ENCODE peak calls at places on chromosome 2, in nine cellular contexts. V is EL, S is RCC 7860, D is Caki2, B is MV-4-11, K is left ventricle myocardium superior, Z is NCI-H510A treated with DMSO at 0.1 percent for 48 hours, T is K562, J is RWPE1. G is an unnamed sample.

GRCh38 chr2:189829092-189829843 is 45.0 kb downstream of the PMS1 start:
- DNase-seq in V (peak; percentile 13), S (no peak), D (no peak), B (no peak), K (no peak), Z (no peak), T (no peak), J (no peak), G (no peak)

GRCh38 chr2:157032019-157032418 is 225.5 kb upstream of the GALNT5 start:
- DNase-seq in V (peak; percentile 91), S (peak; percentile 76), D (peak; percentile 16), B (no peak), K (no peak), Z (no peak), T (no peak), J (peak; percentile 82), G (no peak)

GRCh38 chr2:199581935-199582336 is 124.2 kb upstream of the SATB2 start:
- DNase-seq in V (peak; percentile 20), S (no peak), D (no peak), B (no peak), K (no peak), Z (no peak), T (no peak), J (no peak), G (no peak)

GRCh38 chr2:31598694-31599093 is 18.0 kb upstream of the SRD5A2 start:
- DNase-seq in V (no peak), S (no peak), D (no peak), B (no peak), K (no peak), Z (no peak), T (no peak), J (no peak), G (no peak)

GRCh38 chr2:186868344-186868743 is 19.4 kb upstream of the ZSWIM2 start:
- DNase-seq in V (no peak), S (no peak), D (no peak), B (no peak), K (no peak), Z (no peak), T (no peak), J (no peak), G (no peak)

GRCh38 chr2:36376319-36376765 is 20.8 kb downstream of the CRIM1 start:
- DNase-seq in V (peak; percentile 64), S (peak; percentile 29), D (no peak), B (no peak), K (peak; percentile 86), Z (peak; percentile 85), T (no peak), J (no peak), G (peak; percentile 81)

GRCh38 chr2:173823540-173823939 is 141.6 kb downstream of the SP3 start:
- DNase-seq in V (no peak), S (no peak), D (no peak), B (no peak), K (no peak), Z (no peak), T (no peak), J (no peak), G (no peak)

GRCh38 chr2:38619458-38620164 is 16.9 kb upstream of the HNRNPLL start:
- DNase-seq in V (peak; percentile 43), S (no peak), D (no peak), B (peak; percentile 99), K (no peak), Z (no peak), T (no peak), J (no peak), G (no peak)

GRCh38 chr2:189091253-189091652 is 88.3 kb downstream of the COL5A2 start:
- DNase-seq in V (no peak), S (no peak), D (no peak), B (no peak), K (no peak), Z (no peak), T (no peak), J (no peak), G (no peak)

GRCh38 chr2:207041753-207042152 is 102.4 kb downstream of the CPO start:
- DNase-seq in V (no peak), S (no peak), D (no peak), B (no peak), K (no peak), Z (no peak), T (no peak), J (no peak), G (no peak)

GRCh38 chr2:144421606-144422510 is 98.1 kb downstream of the ZEB2 start:
- DNase-seq in V (no peak), S (no peak), D (no peak), B (no peak), K (no peak), Z (no peak), T (no peak), J (no peak), G (no peak)

GRCh38 chr2:169237939-169238338 is 124.4 kb downstream of the LRP2 start:
- DNase-seq in V (no peak), S (no peak), D (no peak), B (no peak), K (no peak), Z (no peak), T (no peak), J (no peak), G (no peak)

GRCh38 chr2:68831688-68832087 is 39.5 kb downstream of the BMP10 start:
- DNase-seq in V (peak; percentile 32), S (no peak), D (no peak), B (peak; percentile 52), K (no peak), Z (no peak), T (no peak), J (no peak), G (peak; percentile 33)

GRCh38 chr2:143649226-143649625 is 520.0 kb downstream of the ARHGAP15 start:
- DNase-seq in V (no peak), S (no peak), D (no peak), B (no peak), K (no peak), Z (no peak), T (no peak), J (no peak), G (no peak)

GRCh38 chr2:75432761-75433361 is 127.9 kb downstream of the EVA1A start:
- DNase-seq in V (no peak), S (peak; percentile 87), D (peak; percentile 6), B (no peak), K (no peak), Z (no peak), T (no peak), J (no peak), G (no peak)

G was measured in left cardiac atrium.